ENCODE peak calls at places on chromosomes 6 and 20, in four cellular contexts. H is prostate gland, E is transverse colon, C is suprapubic skin. X is an unnamed sample. For H3K9me3, the result is how much of the 10 kb centered on the place peaks cover.

GRCh38 chr6:77150736-77151135 is 312.6 kb downstream of the HTR1B start:
- DNase-seq in C (no peak), E (no peak), H (no peak), X (no peak)

GRCh38 chr6:89562114-89562815 is 76.3 kb downstream of the LYRM2 start:
- DNase-seq in E (no peak), C (no peak), H (no peak), X (no peak)

GRCh38 chr6:31791324-31792089 is 4.0 kb downstream of the VARS1 start:
- DNase-seq in H (no peak), E (no peak), C (no peak), X (no peak)

GRCh38 chr20:6769953-6770831 is 2.7 kb downstream of the BMP2 start:
- DNase-seq in C (peak), H (peak), E (peak), X (peak)

GRCh38 chr6:133952815-133953633 is at the start of gene TBPL1:
- DNase-seq in H (peak), C (peak), E (peak), X (peak)

GRCh38 chr6:82144007-82144851 is 103.3 kb downstream of the IBTK start:
- DNase-seq in H (no peak), C (no peak), E (peak), X (no peak)

GRCh38 chr6:37489697-37490336 is 9.9 kb downstream of the CCDC167 start:
- DNase-seq in C (no peak), H (no peak), E (no peak), X (no peak)

GRCh38 chr6:54291738-54292137 is 16.5 kb upstream of the TINAG start:
- DNase-seq in C (no peak), E (no peak), H (no peak), X (no peak)

GRCh38 chr6:157459327-157459726 is 78.3 kb downstream of the ZDHHC14 start:
- DNase-seq in C (no peak), E (no peak), H (no peak), X (no peak)

GRCh38 chr6:4664117-4664626 is 112.0 kb upstream of the CDYL start:
- DNase-seq in E (peak), H (no peak), C (peak), X (no peak)

GRCh38 chr6:56490994-56491393 is 151.7 kb downstream of the DST start:
- DNase-seq in H (no peak), E (no peak), C (no peak), X (no peak)

GRCh38 chr20:59184880-59185447 is 21.3 kb downstream of the ZNF831 start:
- DNase-seq in H (no peak), C (no peak), E (no peak), X (no peak)

GRCh38 chr6:44430322-44430721 is 42.8 kb downstream of the CDC5L start:
- DNase-seq in E (no peak), C (no peak), H (no peak), X (no peak)

GRCh38 chr20:42902519-42902908 is 287.2 kb downstream of the PTPRT start:
- DNase-seq in C (no peak), E (no peak), H (no peak), X (no peak)

GRCh38 chr6:82176616-82177015 is 70.9 kb downstream of the IBTK start:
- DNase-seq in H (no peak), C (no peak), E (no peak), X (no peak)

GRCh38 chr20:61287583-61287982 is 35.5 kb downstream of the CDH4 start:
- DNase-seq in E (no peak), C (no peak), H (no peak), X (peak)

GRCh38 chr6:154930490-154930889 is 64.6 kb upstream of the TIAM2 start:
- DNase-seq in C (no peak), H (no peak), E (no peak), X (no peak)

GRCh38 chr6:31541059-31541657 is 645 bp downstream of the DDX39B start:
- DNase-seq in C (peak), E (peak), H (peak), X (no peak)

GRCh38 chr20:45934046-45934586 is 367 bp upstream of the PCIF1 start:
- DNase-seq in H (peak), E (peak), C (no peak), X (peak)

GRCh38 chr20:64112691-64113443 is 5.5 kb upstream of the NPBWR2 start:
- DNase-seq in C (peak), E (peak), H (no peak), X (peak)

GRCh38 chr20:9329356-9330092 is 184.9 kb upstream of the LAMP5 start:
- DNase-seq in H (no peak), E (no peak), C (no peak), X (no peak)

GRCh38 chr6:162560891-162561290 is 166.7 kb downstream of the PRKN start:
- DNase-seq in C (no peak), E (no peak), H (no peak), X (no peak)

GRCh38 chr6:113847435-113847834 is 9.7 kb upstream of the MARCKS start:
- DNase-seq in H (no peak), C (no peak), E (no peak), X (no peak)

GRCh38 chr6:11069760-11070159 is 23.9 kb upstream of the SMIM13 start:
- DNase-seq in E (no peak), H (no peak), C (no peak), X (no peak)

GRCh38 chr20:15227102-15227501 is 889.7 kb upstream of the FLRT3 start:
- DNase-seq in E (no peak), H (no peak), C (no peak), X (no peak)

GRCh38 chr6:7341989-7342742 is 29.2 kb upstream of the SSR1 start:
- DNase-seq in H (no peak), E (no peak), C (no peak), X (no peak)

GRCh38 chr6:98838027-98838426 is 3.7 kb downstream of the POU3F2 start:
- DNase-seq in H (no peak), E (no peak), C (no peak), X (no peak)

GRCh38 chr6:131067521-131067920 is 4.5 kb upstream of the EPB41L2 start:
- DNase-seq in H (no peak), E (no peak), C (no peak), X (no peak)

GRCh38 chr6:132198040-132198439 is 203.2 kb downstream of the MOXD1 start:
- DNase-seq in E (no peak), C (no peak), H (no peak), X (no peak)

GRCh38 chr6:135054238-135054574 is 416 bp downstream of the HBS1L start:
- DNase-seq in C (no peak), E (no peak), H (peak), X (no peak)

GRCh38 chr6:17885079-17885478 is 102.4 kb downstream of the KIF13A start:
- DNase-seq in E (no peak), C (no peak), H (no peak), X (no peak)
- TF ChIP-seq POLR2A in E (no peak), C (no peak), H (no peak), X (no peak)

GRCh38 chr6:63584566-63584965 is 12.3 kb downstream of the LOC128125822 start:
- DNase-seq in H (no peak), C (no peak), E (no peak), X (no peak)
- TF ChIP-seq POLR2AphosphoS5 in H (no peak), C (no peak), E (no peak), X (no peak)

GRCh38 chr6:123208111-123208510 is 212.1 kb downstream of the CLVS2 start:
- DNase-seq in C (no peak), E (no peak), H (no peak), X (no peak)
- H3K9me3 ChIP-seq in C (under half), E (under half), H (under half), X (under half)

DNA sequence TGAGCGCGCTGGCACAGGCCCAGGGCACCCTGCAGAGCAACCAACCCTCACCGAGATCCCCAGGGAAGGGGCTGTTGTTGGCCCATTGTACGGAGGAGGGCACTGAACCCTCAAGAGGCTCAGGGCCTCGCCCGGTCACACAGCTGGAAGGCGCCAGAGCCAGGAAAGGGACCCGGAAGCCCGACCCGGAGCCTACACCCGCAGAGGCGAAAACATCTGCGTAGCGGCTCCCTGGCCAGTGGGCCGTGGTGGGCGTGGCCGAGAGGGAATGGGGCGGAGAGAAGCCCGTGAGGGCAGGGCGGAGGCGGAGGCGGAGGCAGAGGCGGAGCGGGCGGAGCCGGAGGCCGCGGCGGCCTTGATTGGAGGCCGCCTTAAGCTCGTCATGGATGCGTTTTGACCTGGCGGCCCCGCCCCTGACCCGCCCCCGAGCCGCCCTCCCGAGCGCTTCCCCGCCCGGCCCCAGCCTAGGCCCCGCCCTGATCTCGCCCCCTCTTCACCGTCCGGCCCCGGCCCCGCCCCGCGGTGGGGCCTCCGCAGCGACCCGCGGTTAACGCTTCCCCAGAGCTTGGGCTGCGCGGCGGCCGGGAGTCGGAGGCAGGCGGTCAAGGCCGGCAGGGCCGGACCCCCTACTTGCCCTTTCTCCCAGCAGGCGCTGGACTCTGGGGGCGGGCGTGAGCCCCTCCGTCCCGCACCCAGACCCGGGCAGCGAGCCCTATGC is 2.1 kb upstream of the MRGBP start:
- DNase-seq in C (peak), H (peak), E (peak), X (peak)
- TF ChIP-seq POLR2A in C (peak), H (peak), E (peak), X (peak)

DNA sequence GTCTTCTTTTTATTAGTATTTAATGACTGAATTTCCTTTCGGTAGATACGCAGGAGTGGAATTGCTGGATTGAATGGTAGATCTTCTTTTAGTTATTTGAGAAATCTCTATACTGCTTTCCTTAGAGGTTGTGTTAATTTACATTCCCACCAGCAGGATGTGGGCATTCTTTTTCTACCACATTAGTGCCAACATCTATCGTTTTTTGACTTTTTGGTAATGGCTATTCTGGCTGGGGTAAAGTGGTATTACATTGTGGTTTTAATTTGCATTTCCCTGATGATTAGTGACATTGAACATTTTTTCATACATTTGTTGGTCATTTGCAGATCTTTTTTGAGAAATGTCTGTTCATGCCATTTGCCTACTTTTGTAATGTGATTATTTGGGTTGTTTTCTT is 37.1 kb downstream of the SUMO4 start:
- DNase-seq in C (no peak), E (no peak), H (no peak), X (no peak)
- TF ChIP-seq POLR2AphosphoS5 in C (no peak), E (no peak), H (no peak), X (no peak)

DNA sequence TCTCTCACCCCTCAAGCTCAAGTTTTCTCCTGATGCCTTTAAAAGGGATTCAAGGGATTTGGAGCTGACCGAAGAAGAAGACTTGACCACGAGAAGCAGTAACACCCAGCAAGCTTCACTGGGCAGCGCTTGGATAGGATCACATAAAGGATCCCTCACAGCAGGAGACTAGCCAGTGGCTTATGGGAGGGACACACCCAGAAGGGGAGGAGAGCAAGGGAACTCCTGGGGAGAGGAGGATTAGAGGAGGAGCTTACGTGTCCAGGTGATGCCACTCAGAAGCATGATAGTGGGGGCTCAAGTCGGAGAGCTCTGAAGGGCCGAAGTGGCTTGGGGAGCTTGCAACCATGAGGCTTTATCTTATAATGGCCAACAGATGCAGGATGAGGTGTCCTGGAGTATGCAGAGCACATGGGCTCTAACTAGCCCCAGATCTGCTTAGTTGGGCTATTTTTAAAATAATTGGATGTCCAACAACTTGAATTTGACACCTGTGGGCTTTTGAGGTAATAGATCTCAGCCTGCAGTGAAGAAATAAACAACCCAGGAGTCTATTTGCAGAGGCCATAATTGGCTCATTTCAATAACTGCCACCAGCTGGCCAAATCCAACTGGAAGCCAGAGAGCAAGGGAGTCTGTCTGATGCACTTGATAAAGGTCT is 137.9 kb upstream of the EXOC2 start:
- DNase-seq in E (no peak), H (no peak), C (no peak), X (no peak)
- H3K9me3 ChIP-seq in E (under half), H (under half), C (under half), X (under half)

GRCh38 chr6:22017272-22017671 is 279.6 kb downstream of the PRL start:
- DNase-seq in H (no peak), E (no peak), C (no peak), X (no peak)

GRCh38 chr6:22020299-22020998 is 276.4 kb downstream of the PRL start:
- DNase-seq in E (no peak), H (no peak), C (no peak), X (no peak)

GRCh38 chr6:22010102-22010501 is 286.7 kb downstream of the PRL start:
- DNase-seq in H (no peak), C (no peak), E (no peak), X (no peak)

GRCh38 chr6:22019877-22020276 is 277.0 kb downstream of the PRL start:
- DNase-seq in E (no peak), H (no peak), C (no peak), X (no peak)

DNA sequence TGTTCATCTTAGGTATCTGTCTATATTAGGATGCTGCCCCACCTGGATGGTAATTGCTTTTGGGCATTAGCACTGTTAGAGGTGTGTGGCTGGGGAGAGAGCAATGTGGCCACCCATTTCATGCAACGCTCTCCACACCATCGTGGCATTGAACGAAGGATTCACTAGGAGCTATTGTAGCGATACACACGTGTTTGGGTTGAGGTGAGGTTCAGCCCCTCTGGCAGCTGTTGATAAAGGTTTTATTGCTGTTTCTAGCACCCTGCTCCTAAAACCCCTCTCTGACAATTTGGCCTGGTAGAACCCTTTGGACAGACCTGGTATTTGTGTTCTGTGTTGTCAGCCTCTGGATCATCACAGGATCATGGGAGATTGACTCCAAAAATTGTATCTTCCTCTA is 280.9 kb downstream of the PRL start:
- DNase-seq in H (no peak), E (no peak), C (no peak), X (no peak)
- TF ChIP-seq POLR2A in H (no peak), E (no peak), C (no peak), X (no peak)

DNA sequence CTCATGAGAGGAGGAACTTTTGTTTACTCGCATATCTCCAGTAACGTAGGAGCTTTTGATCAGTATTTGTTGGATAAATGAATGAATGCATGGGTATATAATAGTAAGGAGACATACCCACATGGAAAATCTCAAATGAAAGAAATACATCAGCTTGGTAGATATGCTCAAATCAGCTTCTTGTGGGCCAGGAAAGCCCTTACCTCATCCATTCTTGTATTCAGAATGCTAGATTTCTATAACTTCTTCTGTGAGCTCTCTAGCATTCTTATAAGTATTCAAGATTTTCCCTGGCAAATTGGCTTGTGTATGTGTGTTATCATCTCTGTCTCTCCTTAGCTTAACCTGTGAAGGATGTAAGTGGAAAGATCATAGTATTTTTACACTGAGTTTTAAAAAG is 100.8 kb downstream of the OR2B2 start:
- DNase-seq in H (no peak), C (no peak), E (no peak), X (no peak)
- TF ChIP-seq POLR2AphosphoS5 in H (no peak), C (no peak), E (no peak), X (no peak)

X was measured in spleen.